ENCODE peak calls at places on chromosomes 11 and 22, in seven cellular contexts. A is activated B cell treated with CpG ODN at 0.5 μM for 24 hours, S is dorsolateral prefrontal cortex, H is epithelial cell of proximal tubule, Q is MCF 10A, E is sigmoid colon, W is suprapubic skin. D is an unnamed sample.
A peak's percentile ranks its signal among the peaks of the same experiment; 100 is the strongest.

GRCh38 chr11:126318642-126319373 is 14.9 kb downstream of the DCPS start:
- DNase-seq in A (no peak), S (no peak), H (no peak), Q (peak; percentile 74), E (peak; percentile 80), W (no peak), D (peak; percentile 95)

GRCh38 chr11:11534981-11535380 is 86.8 kb downstream of the GALNT18 start:
- DNase-seq in A (no peak), S (no peak), H (no peak), Q (no peak), E (no peak), W (no peak), D (peak; percentile 10)

GRCh38 chr11:28887681-28888080 is 779.5 kb downstream of the METTL15 start:
- DNase-seq in A (no peak), S (no peak), H (no peak), Q (no peak), E (no peak), W (no peak), D (peak; percentile 20)

GRCh38 chr11:125903753-125904659 is at the start of gene DDX25:
- DNase-seq in A (no peak), S (peak; percentile 81), H (no peak), Q (no peak), E (no peak), W (no peak), D (no peak)

GRCh38 chr11:64153831-64154230 is 12.1 kb downstream of the MACROD1 start:
- DNase-seq in A (no peak), S (no peak), H (no peak), Q (no peak), E (no peak), W (no peak), D (no peak)

GRCh38 chr22:37072673-37073072 is 21.1 kb downstream of the KCTD17 start:
- DNase-seq in A (no peak), S (no peak), H (no peak), Q (no peak), E (no peak), W (no peak), D (no peak)

GRCh38 chr22:21824439-21824912 is 43.0 kb downstream of the MAPK1 start:
- DNase-seq in A (no peak), S (no peak), H (no peak), Q (no peak), E (no peak), W (no peak), D (no peak)

GRCh38 chr11:116460156-116460965 is 312.4 kb downstream of the BUD13 start:
- DNase-seq in A (no peak), S (no peak), H (no peak), Q (no peak), E (no peak), W (no peak), D (no peak)

GRCh38 chr11:116335078-116335477 is 437.7 kb downstream of the BUD13 start:
- DNase-seq in A (no peak), S (no peak), H (no peak), Q (no peak), E (no peak), W (peak; percentile 47), D (no peak)

GRCh38 chr11:102518296-102519094 is 12.1 kb downstream of the MMP7 start:
- DNase-seq in A (no peak), S (no peak), H (no peak), Q (no peak), E (no peak), W (no peak), D (peak; percentile 12)

GRCh38 chr11:17164361-17165246 is 43.2 kb downstream of the PIK3C2A start:
- DNase-seq in A (no peak), S (no peak), H (no peak), Q (peak; percentile 56), E (no peak), W (no peak), D (peak; percentile 22)

GRCh38 chr11:63212742-63213141 is 30.7 kb downstream of the SLC22A25 start:
- DNase-seq in A (no peak), S (no peak), H (no peak), Q (peak; percentile 41), E (no peak), W (no peak), D (peak; percentile 30)

GRCh38 chr11:121328213-121328966 is 35.8 kb downstream of the SC5D start:
- DNase-seq in A (no peak), S (no peak), H (no peak), Q (no peak), E (no peak), W (no peak), D (no peak)

GRCh38 chr11:8922691-8923090 is 10.1 kb downstream of the C11orf16 start:
- DNase-seq in A (no peak), S (no peak), H (no peak), Q (no peak), E (no peak), W (no peak), D (no peak)

GRCh38 chr22:29369460-29369859 is 18.9 kb downstream of the AP1B1 start:
- DNase-seq in A (no peak), S (peak; percentile 81), H (no peak), Q (peak; percentile 79), E (peak; percentile 89), W (no peak), D (peak; percentile 80)

GRCh38 chr11:129968611-129969419 is 33.8 kb downstream of the PRDM10 start:
- DNase-seq in A (no peak), S (peak; percentile 52), H (no peak), Q (no peak), E (no peak), W (no peak), D (no peak)

GRCh38 chr11:34438529-34439507 is at the start of gene CAT:
- DNase-seq in A (peak; percentile 96), S (peak; percentile 96), H (peak; percentile 73), Q (peak; percentile 97), E (peak; percentile 99), W (peak; percentile 100), D (peak; percentile 98)

GRCh38 chr11:11959601-11960000 is 48.8 kb downstream of the DKK3 start:
- DNase-seq in A (no peak), S (no peak), H (no peak), Q (no peak), E (no peak), W (no peak), D (no peak)

GRCh38 chr11:65279713-65280459 is 18.1 kb downstream of the POLA2 start:
- DNase-seq in A (no peak), S (no peak), H (peak; percentile 89), Q (peak; percentile 90), E (peak; percentile 79), W (no peak), D (peak; percentile 99)

GRCh38 chr11:10540546-10540914 is 457 bp downstream of the RNF141 start:
- DNase-seq in A (no peak), S (peak; percentile 60), H (no peak), Q (no peak), E (peak; percentile 75), W (no peak), D (peak; percentile 33)

GRCh38 chr11:125303186-125303585 is 138.6 kb downstream of the PKNOX2 start:
- DNase-seq in A (no peak), S (no peak), H (no peak), Q (no peak), E (no peak), W (no peak), D (no peak)

DNA sequence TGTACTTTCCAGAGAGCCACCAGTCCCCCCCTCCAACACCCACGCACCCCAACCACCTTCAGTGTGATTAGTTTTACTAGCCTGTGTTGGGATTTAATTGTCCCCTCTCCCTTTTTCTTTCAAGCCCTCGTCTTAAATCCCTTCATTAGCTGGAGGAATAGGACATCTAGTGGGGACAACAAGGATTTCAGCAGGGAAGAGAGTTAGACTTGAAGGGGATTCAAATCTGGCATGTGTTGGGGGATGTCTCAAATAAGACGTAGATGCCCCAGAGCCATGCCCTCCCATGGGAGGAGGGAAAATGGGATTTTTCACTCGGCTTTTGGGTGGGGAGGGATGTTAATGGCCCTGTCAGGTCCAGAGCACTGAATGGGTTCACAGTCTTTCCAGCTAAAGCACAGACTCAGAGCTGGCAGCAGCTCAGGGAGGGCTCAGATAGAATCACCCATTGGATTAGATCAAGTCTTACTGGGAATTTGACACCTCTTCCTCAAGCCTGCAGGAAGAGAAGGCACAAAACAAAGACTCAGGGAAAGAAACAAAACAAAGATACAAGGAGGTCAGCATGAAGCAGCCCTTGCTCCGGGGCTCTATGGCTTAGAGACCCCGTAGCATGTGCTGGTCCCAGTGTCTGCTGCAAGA is 10.7 kb downstream of the INS start:
- DNase-seq in A (no peak), S (no peak), H (no peak), Q (peak; percentile 52), E (no peak), W (no peak), D (peak; percentile 60)
- TF ChIP-seq CTCF in A (no peak), S (peak; percentile 40), H (peak; percentile 56), Q (peak; percentile 53), E (no peak), W (no peak), D (peak; percentile 58)

GRCh38 chr11:61123775-61124571 is 21.7 kb downstream of the CD5 start:
- DNase-seq in A (no peak), S (no peak), H (no peak), Q (no peak), E (no peak), W (no peak), D (no peak)

GRCh38 chr11:61127991-61128390 is 25.7 kb downstream of the CD5 start:
- DNase-seq in A (no peak), S (no peak), H (no peak), Q (no peak), E (no peak), W (no peak), D (no peak)

GRCh38 chr11:61124574-61125309 is 22.5 kb downstream of the CD5 start:
- DNase-seq in A (no peak), S (no peak), H (no peak), Q (no peak), E (no peak), W (no peak), D (no peak)

GRCh38 chr11:61125310-61125684 is 23.0 kb downstream of the CD5 start:
- DNase-seq in A (no peak), S (no peak), H (no peak), Q (no peak), E (no peak), W (no peak), D (no peak)

GRCh38 chr11:61126266-61126665 is 24.0 kb downstream of the CD5 start:
- DNase-seq in A (no peak), S (peak; percentile 52), H (no peak), Q (no peak), E (no peak), W (no peak), D (peak; percentile 22)
- TF ChIP-seq CTCF in A (no peak), S (peak; percentile 17), H (no peak), Q (no peak), E (no peak), W (no peak), D (peak; percentile 11)

GRCh38 chr11:98260983-98261382 is 759.8 kb upstream of the CNTN5 start:
- DNase-seq in A (no peak), S (no peak), H (no peak), Q (peak; percentile 14), E (no peak), W (no peak), D (no peak)
- TF ChIP-seq CTCF in A (no peak), S (no peak), H (peak; percentile 15), Q (no peak), E (no peak), W (no peak), D (peak; percentile 1)

DNA sequence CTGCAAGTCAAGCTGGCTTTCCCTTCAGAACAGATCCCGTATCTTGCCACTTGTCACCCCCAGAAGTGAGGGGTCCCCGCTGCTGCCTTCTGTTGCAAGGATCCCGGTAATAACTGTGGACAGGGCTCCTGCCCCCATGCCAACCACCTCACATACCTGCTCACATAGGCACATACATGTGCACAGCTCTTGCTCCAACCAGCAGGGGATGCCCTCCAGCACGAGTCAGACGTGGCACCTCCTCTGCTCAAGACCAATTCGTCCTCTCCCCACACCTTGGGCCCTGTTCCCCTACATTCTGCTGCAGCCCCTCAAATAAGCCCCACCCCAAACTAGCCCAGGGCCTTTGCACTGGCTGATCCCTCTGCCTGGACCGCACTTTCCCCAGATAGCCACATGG is 163.3 kb downstream of the CRYBB2 start:
- DNase-seq in A (no peak), S (no peak), H (no peak), Q (peak; percentile 8), E (no peak), W (no peak), D (no peak)
- TF ChIP-seq CTCF in A (no peak), S (no peak), H (peak; percentile 55), Q (no peak), E (no peak), W (no peak), D (no peak)